ENCODE peak calls at places on chromosome 12, in seven cellular contexts. D, B, C, K, T, V and R are unnamed samples.

GRCh38 chr12:33596061-33596460 is 156.4 kb upstream of the SYT10 start:
- DNase-seq in D (no peak), B (no peak), C (no peak), K (no peak), T (no peak), V (no peak), R (no peak)

GRCh38 chr12:9115731-9116689 is at the start of gene A2M:
- DNase-seq in D (no peak), B (no peak), C (no peak), K (no peak), T (no peak), V (no peak), R (peak)

GRCh38 chr12:71400481-71400880 is 39.1 kb upstream of the LGR5 start:
- DNase-seq in D (no peak), B (no peak), C (no peak), K (no peak), T (no peak), V (no peak), R (no peak)

GRCh38 chr12:104801427-104801826 is 156.7 kb downstream of the SLC41A2 start:
- DNase-seq in D (no peak), B (no peak), C (no peak), K (no peak), T (no peak), V (no peak), R (no peak)

GRCh38 chr12:125284945-125285344 is 219.7 kb downstream of the AACS start:
- DNase-seq in D (no peak), B (no peak), C (no peak), K (no peak), T (no peak), V (no peak), R (no peak)

GRCh38 chr12:120361506-120362208 is 7.3 kb downstream of the MSI1 start:
- DNase-seq in D (peak), B (no peak), C (peak), K (no peak), T (peak), V (peak), R (peak)

GRCh38 chr12:19450362-19450761 is 11.1 kb downstream of the AEBP2 start:
- DNase-seq in D (no peak), B (no peak), C (no peak), K (no peak), T (no peak), V (no peak), R (no peak)

GRCh38 chr12:22481557-22482104 is 62.7 kb downstream of the C2CD5 start:
- DNase-seq in D (no peak), B (no peak), C (no peak), K (no peak), T (no peak), V (no peak), R (no peak)

GRCh38 chr12:12745576-12746211 is 28.5 kb downstream of the CDKN1B start:
- DNase-seq in D (no peak), B (no peak), C (no peak), K (no peak), T (no peak), V (no peak), R (no peak)

GRCh38 chr12:52091869-52092268 is 12.4 kb downstream of the SMIM41 start:
- DNase-seq in D (no peak), B (no peak), C (no peak), K (no peak), T (no peak), V (peak), R (no peak)

GRCh38 chr12:53217049-53217929 is 10.2 kb upstream of the ITGB7 start:
- DNase-seq in D (peak), B (no peak), C (peak), K (no peak), T (no peak), V (no peak), R (no peak)

GRCh38 chr12:56221233-56221756 is 427 bp downstream of the RNF41 start:
- DNase-seq in D (no peak), B (no peak), C (peak), K (peak), T (peak), V (no peak), R (peak)

GRCh38 chr12:110266980-110267620 is 13.9 kb upstream of the ATP2A2 start:
- DNase-seq in D (no peak), B (no peak), C (peak), K (no peak), T (peak), V (peak), R (peak)

GRCh38 chr12:28807535-28807934 is 341.5 kb upstream of the FAR2 start:
- DNase-seq in D (no peak), B (no peak), C (no peak), K (no peak), T (no peak), V (no peak), R (no peak)

DNA sequence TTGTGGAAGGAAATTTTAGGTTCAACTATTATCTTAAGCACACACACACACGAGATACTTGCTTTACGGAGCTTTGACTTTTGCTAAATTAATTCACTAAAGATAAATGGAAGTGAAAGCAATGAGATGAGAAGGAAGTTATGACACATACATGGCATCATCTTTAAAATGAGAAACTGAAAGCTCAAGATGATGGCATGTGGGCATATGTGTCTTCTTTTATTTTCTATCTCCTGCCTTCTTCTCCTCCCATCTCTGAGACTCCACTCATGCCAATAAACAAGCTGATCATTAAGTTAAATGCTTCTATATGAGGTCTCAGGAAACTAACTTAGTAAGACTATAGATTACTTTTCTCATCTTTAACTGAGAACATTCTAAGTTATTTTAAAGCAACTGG is 216.7 kb downstream of the MED13L start:
- DNase-seq in D (peak), B (no peak), C (no peak), K (no peak), T (no peak), V (no peak), R (no peak)
- H3K4me3 ChIP-seq in D (peak), B (no peak), C (no peak), K (no peak), T (no peak), V (no peak), R (no peak)

GRCh38 chr12:6373022-6373787 is 2.2 kb downstream of the SCNN1A start:
- DNase-seq in D (no peak), B (no peak), C (peak), K (no peak), T (no peak), V (no peak), R (no peak)

GRCh38 chr12:6372403-6373003 is 2.9 kb downstream of the SCNN1A start:
- DNase-seq in D (peak), B (no peak), C (peak), K (peak), T (no peak), V (no peak), R (peak)

GRCh38 chr12:6369916-6370575 is 5.3 kb downstream of the SCNN1A start:
- DNase-seq in D (no peak), B (no peak), C (no peak), K (no peak), T (no peak), V (no peak), R (no peak)

GRCh38 chr12:6370576-6370935 is 4.8 kb downstream of the SCNN1A start:
- DNase-seq in D (no peak), B (no peak), C (no peak), K (no peak), T (no peak), V (no peak), R (no peak)

GRCh38 chr12:6370994-6371754 is 4.2 kb downstream of the SCNN1A start:
- DNase-seq in D (no peak), B (no peak), C (peak), K (no peak), T (no peak), V (peak), R (no peak)
- H3K4me3 ChIP-seq in D (no peak), B (no peak), C (no peak), K (no peak), T (no peak), V (no peak), R (no peak)

DNA sequence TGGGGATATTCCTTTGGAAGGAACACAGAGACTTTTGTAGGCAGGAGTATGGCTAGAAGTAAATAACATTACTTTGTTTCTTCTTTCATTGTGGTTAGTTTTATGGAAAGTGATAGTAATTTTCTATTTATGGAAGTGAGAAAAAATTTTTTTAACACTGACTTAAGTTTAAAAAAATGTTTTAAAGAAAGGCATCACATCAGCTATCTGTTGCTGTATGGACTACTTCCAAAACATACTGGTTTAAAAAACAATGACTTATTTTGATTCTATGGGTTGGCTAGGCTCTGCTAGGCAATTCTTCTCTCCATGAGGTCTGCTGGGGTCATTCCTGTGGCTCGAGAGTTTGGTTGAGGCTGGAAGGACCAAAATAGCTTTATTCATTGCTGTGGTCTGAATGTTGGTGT is 31.7 kb upstream of the SLC38A2 start:
- DNase-seq in D (no peak), B (no peak), C (no peak), K (peak), T (no peak), V (no peak), R (peak)
- H3K4me3 ChIP-seq in D (no peak), B (no peak), C (no peak), K (no peak), T (no peak), V (no peak), R (no peak)

GRCh38 chr12:87812030-87812429 is 217.2 kb downstream of the C12orf50 start:
- DNase-seq in D (no peak), B (no peak), C (peak), K (no peak), T (no peak), V (no peak), R (no peak)

GRCh38 chr12:87807127-87807526 is 222.1 kb downstream of the C12orf50 start:
- DNase-seq in D (no peak), B (no peak), C (no peak), K (no peak), T (no peak), V (no peak), R (no peak)

GRCh38 chr12:87806310-87806709 is 222.9 kb downstream of the C12orf50 start:
- DNase-seq in D (no peak), B (no peak), C (no peak), K (no peak), T (no peak), V (no peak), R (no peak)

GRCh38 chr12:87812711-87813110 is 216.5 kb downstream of the C12orf50 start:
- DNase-seq in D (no peak), B (no peak), C (no peak), K (no peak), T (no peak), V (no peak), R (no peak)

DNA sequence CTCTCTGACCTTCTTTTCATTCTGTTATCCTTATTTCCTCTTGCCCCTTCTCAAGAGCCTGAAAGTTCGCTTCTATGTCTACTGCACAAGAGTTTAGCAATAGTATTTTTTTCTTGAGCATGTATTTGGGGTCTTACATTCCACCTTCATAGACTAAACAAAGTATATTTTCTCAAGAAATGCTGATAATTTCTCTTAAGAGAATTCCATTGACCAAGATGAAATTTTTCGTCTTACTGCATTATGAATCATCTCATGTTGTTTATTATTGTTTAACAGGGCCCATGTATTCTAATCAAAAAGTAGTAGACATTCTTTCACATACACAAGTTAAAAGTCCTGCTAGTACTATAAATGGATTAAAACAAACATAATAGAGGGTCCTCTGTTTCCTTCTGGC is 219.3 kb downstream of the C12orf50 start:
- DNase-seq in D (no peak), B (no peak), C (no peak), K (no peak), T (no peak), V (no peak), R (no peak)
- H3K4me3 ChIP-seq in D (no peak), B (no peak), C (no peak), K (no peak), T (no peak), V (no peak), R (no peak)

DNA sequence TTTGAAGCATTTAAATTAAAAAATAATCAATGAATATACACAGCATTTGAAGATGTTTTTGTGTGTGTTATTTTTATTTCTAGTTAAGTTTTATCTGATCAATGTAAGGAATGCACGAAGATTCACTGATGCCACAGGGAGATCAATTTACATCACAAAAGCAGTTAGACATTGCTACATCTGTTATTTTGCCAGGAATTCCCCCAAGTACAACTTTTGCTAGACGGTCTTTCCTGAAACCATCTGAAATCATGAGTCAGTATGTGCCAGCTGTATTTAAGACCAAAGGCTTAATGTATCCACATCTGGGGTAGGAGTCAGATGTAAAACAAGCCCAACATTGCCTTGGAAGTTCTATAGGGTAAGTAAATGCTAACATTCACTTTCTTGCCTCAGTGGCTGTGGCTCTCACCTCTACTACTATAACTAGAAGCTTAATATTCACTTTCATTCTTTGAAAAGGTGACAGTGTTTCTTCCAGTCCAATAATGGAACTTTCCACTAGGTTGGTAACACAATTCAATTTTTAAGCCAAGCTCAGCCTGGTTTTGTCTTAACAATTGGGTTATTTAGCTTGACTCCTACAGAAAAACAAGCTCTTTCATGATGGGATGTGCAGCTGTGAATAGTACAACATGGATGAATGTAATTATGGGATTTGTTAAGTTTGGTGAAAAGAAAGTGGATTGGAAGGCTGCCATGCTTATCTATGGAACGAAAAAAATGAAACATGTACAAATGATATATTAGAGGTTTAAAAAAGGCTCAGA is 385.4 kb upstream of the TMEM132C start:
- DNase-seq in D (no peak), B (no peak), C (no peak), K (peak), T (no peak), V (no peak), R (no peak)
- H3K4me3 ChIP-seq in D (no peak), B (no peak), C (no peak), K (no peak), T (no peak), V (no peak), R (no peak)

DNA sequence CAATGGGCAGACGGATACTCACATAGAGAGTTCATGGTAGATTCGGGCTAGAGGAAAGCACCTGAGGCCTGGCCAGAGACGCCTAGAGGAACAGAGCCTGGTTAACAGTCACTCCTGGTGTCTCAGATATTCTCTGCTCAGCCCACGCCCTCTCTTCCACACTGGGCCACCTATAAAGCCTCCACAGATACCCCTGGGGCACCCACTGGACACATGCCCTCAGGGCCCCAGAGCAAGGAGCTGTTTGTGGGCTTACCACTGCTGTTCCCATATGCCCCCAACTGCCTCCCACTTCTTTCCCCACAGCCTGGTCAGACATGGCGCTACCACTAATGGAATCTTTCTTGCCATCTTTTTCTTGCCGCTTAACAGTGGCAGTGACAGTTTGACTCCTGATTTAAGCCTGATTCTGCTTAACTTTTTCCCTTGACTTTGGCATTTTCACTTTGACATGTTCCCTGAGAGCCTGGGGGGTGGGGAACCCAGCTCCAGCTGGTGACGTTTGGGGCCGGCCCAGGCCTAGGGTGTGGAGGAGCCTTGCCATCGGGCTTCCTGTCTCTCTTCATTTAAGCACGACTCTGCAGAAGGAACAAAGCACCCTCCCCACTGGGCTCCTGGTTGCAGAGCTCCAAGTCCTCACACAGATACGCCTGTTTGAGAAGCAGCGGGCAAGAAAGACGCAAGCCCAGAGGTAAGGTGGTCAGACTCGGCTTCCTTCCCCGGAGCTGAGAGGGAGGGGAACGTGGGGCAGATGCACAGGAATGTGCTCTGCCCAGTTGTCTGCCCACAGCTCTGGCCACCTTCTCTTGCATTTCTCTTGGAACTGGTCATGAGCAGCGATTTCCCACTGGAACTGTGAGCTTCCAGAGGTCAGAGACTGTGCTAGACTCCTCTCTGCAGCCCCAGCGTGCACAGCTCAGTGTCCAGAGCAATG is at the start of gene CD4:
- DNase-seq in D (peak), B (no peak), C (peak), K (no peak), T (no peak), V (no peak), R (no peak)
- H3K4me3 ChIP-seq in D (peak), B (no peak), C (peak), K (no peak), T (no peak), V (no peak), R (no peak)

GRCh38 chr12:6763380-6763779 is 2.8 kb upstream of the PTMS start:
- DNase-seq in D (no peak), B (no peak), C (no peak), K (no peak), T (no peak), V (no peak), R (no peak)

GRCh38 chr12:6765634-6766581 is at the start of gene PTMS:
- DNase-seq in D (no peak), B (no peak), C (peak), K (no peak), T (peak), V (peak), R (peak)

GRCh38 chr12:6765048-6765633 is 1.0 kb upstream of the PTMS start:
- DNase-seq in D (no peak), B (no peak), C (no peak), K (no peak), T (no peak), V (peak), R (no peak)

GRCh38 chr12:6761849-6762248 is 4.3 kb upstream of the PTMS start:
- DNase-seq in D (no peak), B (no peak), C (no peak), K (no peak), T (no peak), V (no peak), R (no peak)

GRCh38 chr12:6764011-6764828 is 1.9 kb upstream of the PTMS start:
- DNase-seq in D (peak), B (no peak), C (peak), K (peak), T (peak), V (peak), R (peak)
- H3K4me3 ChIP-seq in D (no peak), B (no peak), C (no peak), K (peak), T (peak), V (no peak), R (peak)

GRCh38 chr12:57229041-57229633 is 374 bp upstream of the SHMT2 start:
- DNase-seq in D (peak), B (no peak), C (peak), K (no peak), T (no peak), V (no peak), R (no peak)
- H3K4me3 ChIP-seq in D (peak), B (peak), C (peak), K (peak), T (peak), V (peak), R (peak)